ENCODE peak calls at places on chromosomes 7 and 10, in ten cellular contexts. G is AG09319, K is tibial nerve, L is MCF 10A, W is lung, R is OCI-LY7, T is cardiac muscle cell, B is fibroblast of mammary gland, E is Calu3, D is Panc1. F is an unnamed sample.
A peak's percentile ranks its signal among the peaks of the same experiment; 100 is the strongest.

GRCh38 chr10:77555591-77556212 is 81.9 kb downstream of the KCNMA1 start:
- DNase-seq in W (no peak), K (no peak), R (no peak), E (no peak), G (no peak), L (no peak), B (no peak), T (no peak), D (no peak), F (no peak)

GRCh38 chr10:113681533-113682470 is 2.1 kb downstream of the CASP7 start:
- DNase-seq in W (no peak), L (no peak), K (no peak), D (no peak), R (no peak), B (peak; percentile 2), T (no peak), G (no peak), E (no peak), F (no peak)

GRCh38 chr7:22718200-22718711 is 8.7 kb upstream of the IL6 start:
- DNase-seq in L (peak; percentile 83), W (no peak), D (peak; percentile 98), B (peak; percentile 96), R (no peak), G (peak; percentile 76), E (peak; percentile 27), T (no peak), K (no peak), F (peak; percentile 72)

GRCh38 chr10:86218160-86218559 is 148.4 kb downstream of the GRID1 start:
- DNase-seq in G (no peak), R (no peak), T (no peak), D (no peak), W (no peak), B (no peak), L (no peak), E (no peak), K (no peak), F (no peak)

GRCh38 chr7:312409-312808 is 22.4 kb downstream of the FOXL3 start:
- DNase-seq in D (no peak), G (no peak), R (no peak), T (no peak), W (no peak), B (no peak), L (no peak), E (no peak), K (no peak), F (no peak)

GRCh38 chr7:47377741-47378140 is 204.2 kb downstream of the TNS3 start:
- DNase-seq in E (no peak), K (no peak), D (no peak), R (no peak), B (no peak), W (no peak), T (no peak), L (no peak), G (no peak), F (no peak)

GRCh38 chr10:114021135-114021534 is 22.5 kb upstream of the ADRB1 start:
- DNase-seq in L (no peak), G (no peak), R (no peak), E (no peak), B (no peak), T (no peak), K (peak; percentile 34), W (no peak), D (no peak), F (no peak)

GRCh38 chr7:150336746-150337145 is 4.7 kb downstream of the RARRES2 start:
- DNase-seq in T (no peak), G (no peak), L (no peak), K (no peak), E (no peak), W (no peak), D (no peak), B (no peak), R (no peak), F (no peak)

GRCh38 chr7:101867265-101867664 is 49.8 kb downstream of the CUX1 start:
- DNase-seq in D (no peak), R (peak; percentile 69), E (no peak), G (no peak), B (no peak), K (no peak), W (no peak), L (no peak), T (no peak), F (no peak)

GRCh38 chr10:96651998-96652431 is 65.2 kb upstream of the TM9SF3 start:
- DNase-seq in W (no peak), T (no peak), K (no peak), L (no peak), E (no peak), G (no peak), D (no peak), R (peak; percentile 67), B (no peak), F (no peak)

GRCh38 chr10:33520223-33520622 is 185.8 kb upstream of the NRP1 start:
- DNase-seq in R (no peak), W (no peak), D (no peak), B (no peak), K (no peak), G (no peak), T (no peak), E (no peak), L (no peak), F (no peak)

GRCh38 chr7:138798836-138799235 is 840 bp upstream of the ATP6V0A4 start:
- DNase-seq in K (no peak), B (no peak), T (no peak), E (peak; percentile 5), G (no peak), D (no peak), R (no peak), W (no peak), L (no peak), F (no peak)

DNA sequence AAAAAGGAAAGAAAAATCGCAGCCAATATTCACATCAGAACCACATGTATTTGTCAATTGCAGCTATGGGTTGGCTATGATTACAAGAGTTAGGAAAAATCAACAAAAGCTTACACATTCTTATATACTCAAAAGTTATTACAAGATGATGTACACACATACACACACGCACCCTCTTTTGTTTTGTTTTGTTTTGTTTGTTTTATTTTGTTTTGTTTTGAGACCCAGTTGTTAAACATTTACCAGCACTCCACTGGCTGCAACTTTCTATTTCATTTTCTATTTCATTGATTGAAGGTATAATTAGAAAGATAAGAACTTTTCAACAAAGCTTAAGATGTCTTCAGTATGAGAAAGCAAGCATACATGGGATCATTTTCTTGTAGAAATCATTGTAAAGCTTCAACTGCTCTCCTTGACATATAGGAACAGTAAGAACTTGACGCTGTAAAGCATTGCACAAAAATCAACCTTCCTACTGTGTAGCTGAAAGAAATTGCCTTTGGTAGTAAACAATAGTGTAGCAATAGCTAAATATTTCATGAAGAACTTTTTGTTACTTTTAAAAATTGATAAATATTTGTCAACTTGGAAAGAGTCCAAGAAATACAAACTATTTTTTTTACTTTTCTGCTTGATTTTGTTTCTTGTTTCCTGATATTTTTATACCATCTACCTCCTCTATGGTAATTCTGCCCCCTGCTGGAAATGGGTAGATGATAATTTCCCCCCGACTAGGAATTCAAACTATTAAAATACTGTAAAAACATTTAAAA is 205.9 kb downstream of the MBL2 start:
- DNase-seq in E (peak; percentile 45), K (no peak), L (peak; percentile 77), D (peak; percentile 58), B (peak; percentile 68), G (peak; percentile 28), T (peak; percentile 27), R (peak; percentile 10), W (no peak), F (peak; percentile 40)
- TF ChIP-seq CTCF in E (peak; percentile 66), K (no peak), L (peak; percentile 51), D (peak; percentile 76), B (peak; percentile 62), G (peak; percentile 56), T (peak; percentile 66), R (peak; percentile 80), W (no peak), F (peak; percentile 32)

DNA sequence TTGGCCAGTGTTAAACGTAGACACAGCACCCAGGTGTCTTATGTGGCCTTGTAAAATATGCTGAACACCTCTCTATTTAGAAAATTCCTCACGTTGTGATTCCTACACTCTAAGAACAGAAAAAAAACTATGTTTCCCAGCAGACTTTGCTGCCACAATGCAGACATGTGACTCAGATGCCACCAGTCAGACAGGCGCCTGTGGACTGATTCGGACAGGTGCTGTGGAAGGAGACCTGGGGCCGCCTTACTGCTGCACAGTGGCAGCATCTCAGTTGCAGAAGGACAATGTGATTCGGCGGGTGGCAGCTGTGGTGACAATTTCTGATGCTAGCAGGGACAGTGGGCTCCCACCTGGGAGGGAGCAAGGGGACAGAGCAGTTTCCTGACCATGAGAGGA is 88.8 kb downstream of the C10orf90 start:
- DNase-seq in L (no peak), K (no peak), T (no peak), R (no peak), B (no peak), E (no peak), G (no peak), W (no peak), D (no peak), F (no peak)
- TF ChIP-seq CTCF in L (no peak), K (no peak), T (no peak), R (no peak), B (no peak), E (no peak), G (no peak), W (no peak), D (no peak), F (no peak)

GRCh38 chr7:93442478-93443224 is 131.9 kb downstream of the CALCR start:
- DNase-seq in E (peak; percentile 70), T (peak; percentile 48), G (no peak), R (peak; percentile 48), D (peak; percentile 15), K (peak; percentile 11), L (peak; percentile 58), B (peak; percentile 38), W (peak; percentile 35), F (peak; percentile 41)
- TF ChIP-seq CTCF in E (peak; percentile 81), T (peak; percentile 72), G (peak; percentile 73), R (peak; percentile 82), D (peak; percentile 77), K (no peak), L (peak; percentile 66), B (peak; percentile 77), W (peak; percentile 19), F (peak; percentile 57)

GRCh38 chr7:34317039-34317438 is 341.0 kb upstream of the NPSR1 start:
- DNase-seq in B (no peak), L (no peak), K (no peak), T (no peak), D (no peak), G (no peak), W (no peak), R (no peak), E (no peak), F (no peak)

GRCh38 chr7:34320926-34321609 is 336.9 kb upstream of the NPSR1 start:
- DNase-seq in E (peak; percentile 83), R (peak; percentile 53), W (peak; percentile 56), G (peak; percentile 31), K (peak; percentile 50), D (peak; percentile 58), B (peak; percentile 62), T (peak; percentile 80), L (peak; percentile 85), F (peak; percentile 83)

GRCh38 chr7:34322841-34323240 is 335.2 kb upstream of the NPSR1 start:
- DNase-seq in B (peak; percentile 10), T (no peak), D (no peak), G (no peak), R (no peak), L (peak; percentile 50), E (no peak), K (no peak), W (no peak), F (no peak)

GRCh38 chr7:34315032-34315431 is 343.0 kb upstream of the NPSR1 start:
- DNase-seq in R (no peak), L (no peak), G (peak; percentile 23), E (no peak), T (no peak), K (no peak), W (no peak), B (peak; percentile 82), D (no peak), F (no peak)

GRCh38 chr7:34320412-34320811 is 337.6 kb upstream of the NPSR1 start:
- DNase-seq in W (no peak), G (no peak), K (no peak), E (no peak), D (no peak), T (no peak), B (no peak), L (no peak), R (no peak), F (no peak)
- TF ChIP-seq CTCF in W (no peak), G (no peak), K (no peak), E (no peak), D (no peak), T (no peak), B (no peak), L (no peak), R (no peak), F (no peak)

F was measured in RWPE1.